ENCODE peak calls at places on chromosomes 5 and 9, in seven cellular contexts. L is pancreas; R is CD4-positive, alpha-beta T cell; M is GM13977; Q is fibroblast of lung; T is AG10803; X is dorsolateral prefrontal cortex. C is an unnamed sample.

GRCh38 chr5:109917966-109918365 is 228.2 kb downstream of the MAN2A1 start:
- DNase-seq in X (no peak), T (peak), L (no peak), M (no peak), Q (peak), R (no peak), C (no peak)

GRCh38 chr9:127056446-127056845 is 66.0 kb downstream of the ANGPTL2 start:
- DNase-seq in R (no peak), L (no peak), M (no peak), Q (no peak), X (no peak), T (no peak), C (no peak)

GRCh38 chr5:102975457-102976182 is 144.3 kb downstream of the GIN1 start:
- DNase-seq in M (no peak), R (no peak), X (no peak), L (no peak), T (peak), Q (peak), C (no peak)

GRCh38 chr9:102551346-102551745 is 443.8 kb upstream of the CYLC2 start:
- DNase-seq in T (no peak), Q (no peak), M (no peak), L (no peak), X (no peak), R (no peak), C (no peak)

GRCh38 chr5:178216088-178216534 is 11.8 kb downstream of the HNRNPAB start:
- DNase-seq in L (no peak), M (no peak), Q (no peak), X (no peak), R (no peak), T (no peak), C (no peak)

GRCh38 chr9:124470726-124471125 is 20.5 kb downstream of the ADGRD2 start:
- DNase-seq in Q (no peak), M (no peak), X (no peak), R (no peak), T (no peak), L (no peak), C (no peak)

GRCh38 chr5:168064933-168065622 is 226.4 kb upstream of the WWC1 start:
- DNase-seq in M (no peak), Q (no peak), T (no peak), L (no peak), X (no peak), R (no peak), C (no peak)

GRCh38 chr5:33816791-33817190 is 75.0 kb downstream of the ADAMTS12 start:
- DNase-seq in M (no peak), T (no peak), L (no peak), Q (peak), X (no peak), R (no peak), C (no peak)

GRCh38 chr5:72494700-72495124 is 12.5 kb downstream of the ZNF366 start:
- DNase-seq in L (no peak), T (peak), M (no peak), R (no peak), Q (peak), X (no peak), C (peak)

GRCh38 chr9:134068742-134069535 is 1.1 kb upstream of the BRD3 start:
- DNase-seq in R (peak), Q (no peak), L (no peak), X (no peak), M (peak), T (no peak), C (no peak)

GRCh38 chr9:137294091-137294683 is 7.9 kb downstream of the NRARP start:
- DNase-seq in Q (peak), R (no peak), M (peak), X (no peak), T (no peak), L (peak), C (no peak)

GRCh38 chr9:137296214-137297059 is 5.6 kb downstream of the NRARP start:
- DNase-seq in X (no peak), R (no peak), T (no peak), Q (peak), L (peak), M (no peak), C (no peak)

GRCh38 chr9:137295313-137296213 is 6.5 kb downstream of the NRARP start:
- DNase-seq in Q (no peak), L (peak), X (no peak), T (no peak), R (peak), M (peak), C (no peak)

GRCh38 chr9:137293482-137294090 is 8.5 kb downstream of the NRARP start:
- DNase-seq in Q (peak), T (no peak), R (no peak), L (peak), X (no peak), M (no peak), C (no peak)

GRCh38 chr9:137294684-137295312 is 7.3 kb downstream of the NRARP start:
- DNase-seq in T (no peak), M (peak), X (no peak), R (no peak), Q (no peak), L (peak), C (no peak)
- TF ChIP-seq CTCF in T (peak), M (peak), X (no peak), R (no peak), Q (peak), L (no peak), C (peak)

DNA sequence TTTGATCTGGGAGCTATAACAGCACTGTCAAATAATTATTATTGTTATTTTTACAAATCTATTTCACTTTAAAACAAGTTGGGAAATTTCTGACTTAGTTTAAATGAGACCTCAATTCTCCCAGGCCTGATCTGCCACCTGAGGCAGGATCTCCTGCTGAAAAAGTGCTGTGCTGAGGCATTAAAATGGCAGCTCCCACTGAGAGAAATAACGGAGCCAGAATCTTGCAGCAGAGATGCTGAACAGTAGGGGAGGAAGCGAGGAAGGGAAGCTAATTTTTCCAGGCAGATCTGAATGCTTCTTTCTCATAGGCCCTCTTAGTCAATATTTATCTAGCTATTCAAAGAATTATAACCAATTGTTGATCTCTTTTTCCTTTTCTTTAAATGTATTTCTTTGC is 196.2 kb downstream of the ZNF462 start:
- DNase-seq in T (no peak), X (no peak), L (no peak), M (no peak), Q (no peak), R (no peak), C (no peak)
- TF ChIP-seq CTCF in T (no peak), X (no peak), L (no peak), M (no peak), Q (no peak), R (no peak), C (no peak)

DNA sequence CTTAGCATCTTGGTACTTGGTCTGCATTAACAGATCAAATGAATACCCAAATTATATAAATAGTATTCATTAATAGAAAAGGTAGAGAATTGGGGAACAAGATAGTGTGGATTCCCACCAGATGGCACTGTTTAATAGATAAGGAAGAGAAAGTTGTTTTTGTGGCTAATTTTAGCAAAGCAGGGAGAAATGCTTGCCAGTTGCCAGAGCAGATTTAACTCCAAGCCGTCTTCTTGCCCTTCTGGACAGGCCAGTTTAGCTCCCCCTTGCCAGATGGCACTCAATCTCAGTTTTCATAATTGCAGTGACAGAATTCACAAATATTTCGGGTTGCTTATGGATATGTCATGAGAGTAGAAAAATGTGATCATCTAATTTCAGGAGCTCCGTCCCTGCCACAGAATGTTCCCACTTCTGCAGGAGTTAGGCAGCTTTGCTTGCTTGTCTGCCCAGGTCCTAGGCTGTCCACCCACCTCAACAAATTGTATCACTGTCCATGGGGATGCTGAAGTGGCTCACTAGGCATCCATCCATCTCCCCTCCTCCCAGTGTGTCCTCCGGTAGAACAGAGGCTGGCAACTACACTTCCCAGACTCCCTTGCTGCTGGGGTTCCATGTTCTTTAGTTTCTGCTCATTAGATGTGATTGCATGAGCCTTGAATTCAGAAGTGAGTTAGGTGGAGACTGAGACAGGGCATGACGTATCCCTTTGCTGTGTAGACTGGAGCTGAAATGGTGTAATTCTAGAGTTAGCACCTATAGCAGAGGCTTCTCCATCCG is 11.8 kb upstream of the HEXB start:
- DNase-seq in T (peak), X (peak), R (no peak), L (no peak), Q (peak), M (no peak), C (no peak)
- TF ChIP-seq CTCF in T (peak), X (peak), R (peak), L (no peak), Q (peak), M (peak), C (peak)

GRCh38 chr9:101254733-101255473 is 129.9 kb downstream of the BAAT start:
- DNase-seq in Q (no peak), M (no peak), R (no peak), X (no peak), T (no peak), L (no peak), C (no peak)
- TF ChIP-seq CTCF in Q (no peak), M (no peak), R (no peak), X (no peak), T (no peak), L (no peak), C (no peak)

GRCh38 chr5:67335391-67335790 is 138.8 kb upstream of the CD180 start:
- DNase-seq in X (no peak), M (no peak), Q (peak), T (no peak), L (no peak), R (no peak), C (no peak)

GRCh38 chr5:67338416-67338815 is 141.8 kb upstream of the CD180 start:
- DNase-seq in T (peak), M (no peak), Q (peak), X (no peak), R (no peak), L (no peak), C (no peak)

GRCh38 chr5:67337751-67338150 is 141.2 kb upstream of the CD180 start:
- DNase-seq in M (no peak), X (no peak), L (no peak), Q (no peak), R (no peak), T (no peak), C (no peak)

GRCh38 chr5:67341478-67341877 is 144.9 kb upstream of the CD180 start:
- DNase-seq in X (no peak), T (no peak), L (no peak), M (no peak), Q (no peak), R (no peak), C (no peak)

GRCh38 chr5:67339219-67339767 is 142.7 kb upstream of the CD180 start:
- DNase-seq in Q (no peak), L (no peak), T (no peak), R (no peak), M (no peak), X (no peak), C (no peak)
- TF ChIP-seq CTCF in Q (no peak), L (no peak), T (no peak), R (no peak), M (no peak), X (no peak), C (no peak)

DNA sequence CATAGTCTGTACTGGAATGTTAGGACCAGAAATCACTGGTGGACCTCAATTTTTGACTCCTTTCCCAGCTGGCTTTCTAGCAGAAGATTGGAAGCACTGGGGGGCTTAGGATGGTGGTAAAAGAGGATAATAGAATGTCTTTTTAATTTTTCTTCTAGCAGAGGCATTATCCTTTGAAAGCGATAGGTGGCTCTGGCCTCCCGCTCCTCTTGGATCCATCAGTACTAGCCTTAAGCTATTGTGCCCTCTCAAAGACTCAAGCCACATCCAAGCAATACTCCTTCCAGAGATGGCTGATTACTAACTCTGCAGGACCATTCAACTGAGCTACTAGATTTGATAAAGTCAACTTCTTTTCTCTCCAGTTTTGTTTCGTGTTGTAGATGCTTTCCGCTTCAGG is 610.6 kb downstream of the CDH12 start:
- DNase-seq in Q (peak), M (no peak), T (no peak), X (no peak), L (no peak), R (no peak), C (no peak)
- TF ChIP-seq CTCF in Q (peak), M (no peak), T (no peak), X (no peak), L (no peak), R (no peak), C (no peak)

GRCh38 chr5:18101532-18101931 is 467.3 kb downstream of the TAF11L14 start:
- DNase-seq in Q (no peak), T (no peak), L (no peak), X (no peak), M (no peak), R (no peak), C (no peak)

GRCh38 chr5:18105449-18105848 is 471.2 kb downstream of the TAF11L14 start:
- DNase-seq in X (no peak), M (no peak), R (no peak), T (no peak), Q (no peak), L (no peak), C (no peak)

DNA sequence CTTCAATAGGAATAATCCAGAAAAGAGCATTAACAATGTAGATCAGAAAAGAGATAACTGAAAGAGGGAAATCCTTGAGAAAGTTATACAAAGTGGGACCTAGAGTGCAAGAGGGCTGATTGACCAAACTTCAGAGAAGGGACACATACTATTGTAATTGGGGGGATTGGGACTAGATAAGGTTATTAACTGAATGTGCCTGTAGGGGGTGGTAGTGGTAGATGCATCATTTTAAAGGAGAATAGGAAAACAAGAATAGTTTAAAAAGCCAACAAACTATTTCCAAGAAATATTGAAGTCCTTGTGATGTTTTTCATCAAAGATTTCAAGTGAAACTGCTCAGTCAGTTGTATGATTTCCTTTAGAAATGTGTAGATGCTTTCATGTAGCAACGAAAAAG is 468.5 kb downstream of the TAF11L14 start:
- DNase-seq in L (no peak), T (no peak), X (no peak), R (no peak), Q (no peak), M (no peak), C (no peak)
- TF ChIP-seq CTCF in L (no peak), T (no peak), X (no peak), R (no peak), Q (no peak), M (no peak), C (no peak)

C was measured in AG09309.